ENCODE peak calls at places on chromosomes 13 and 19, in ten cellular contexts. T is uterus, E is RWPE1, D is cardiac fibroblast, X is psoas muscle, H is progenitor cell of endocrine pancreas, I is HL-60, M is H9, S is adrenal gland, J is neural progenitor cell. O is an unnamed sample.

GRCh38 chr13:97388385-97388784 is 45.6 kb upstream of the RAP2A start:
- DNase-seq in T (no peak), E (no peak), H (no peak), S (no peak), M (no peak), J (no peak), I (no peak), D (no peak), X (no peak), O (no peak)

GRCh38 chr19:18961767-18962423 is 20.9 kb upstream of the HOMER3 start:
- DNase-seq in E (no peak), I (no peak), T (no peak), D (no peak), M (peak), J (peak), S (no peak), X (no peak), H (peak), O (no peak)

GRCh38 chr19:10848208-10848843 is at the start of gene C19orf38:
- DNase-seq in J (no peak), X (no peak), I (no peak), E (no peak), T (no peak), D (peak), M (no peak), S (no peak), H (no peak), O (no peak)

GRCh38 chr19:21023901-21024300 is 3.4 kb downstream of the ZNF430 start:
- DNase-seq in X (no peak), H (no peak), M (no peak), I (no peak), D (peak), T (no peak), J (no peak), E (peak), S (no peak), O (peak)

GRCh38 chr13:32426191-32426980 is 1.5 kb downstream of the N4BP2L1 start:
- DNase-seq in I (peak), S (no peak), X (no peak), H (no peak), M (no peak), J (no peak), E (no peak), D (no peak), T (no peak), O (no peak)

GRCh38 chr13:75666646-75667351 is 30.7 kb downstream of the LMO7 start:
- DNase-seq in J (no peak), H (no peak), X (no peak), D (peak), E (peak), T (no peak), M (no peak), S (no peak), I (no peak), O (peak)

GRCh38 chr19:15137777-15138176 is 30.6 kb downstream of the SYDE1 start:
- DNase-seq in M (no peak), I (no peak), E (no peak), J (no peak), X (no peak), T (no peak), D (no peak), S (no peak), H (no peak), O (no peak)

GRCh38 chr19:8307400-8307964 is 676 bp downstream of the CD320 start:
- DNase-seq in H (peak), E (no peak), I (no peak), T (no peak), M (no peak), S (peak), J (peak), D (no peak), X (no peak), O (no peak)

DNA sequence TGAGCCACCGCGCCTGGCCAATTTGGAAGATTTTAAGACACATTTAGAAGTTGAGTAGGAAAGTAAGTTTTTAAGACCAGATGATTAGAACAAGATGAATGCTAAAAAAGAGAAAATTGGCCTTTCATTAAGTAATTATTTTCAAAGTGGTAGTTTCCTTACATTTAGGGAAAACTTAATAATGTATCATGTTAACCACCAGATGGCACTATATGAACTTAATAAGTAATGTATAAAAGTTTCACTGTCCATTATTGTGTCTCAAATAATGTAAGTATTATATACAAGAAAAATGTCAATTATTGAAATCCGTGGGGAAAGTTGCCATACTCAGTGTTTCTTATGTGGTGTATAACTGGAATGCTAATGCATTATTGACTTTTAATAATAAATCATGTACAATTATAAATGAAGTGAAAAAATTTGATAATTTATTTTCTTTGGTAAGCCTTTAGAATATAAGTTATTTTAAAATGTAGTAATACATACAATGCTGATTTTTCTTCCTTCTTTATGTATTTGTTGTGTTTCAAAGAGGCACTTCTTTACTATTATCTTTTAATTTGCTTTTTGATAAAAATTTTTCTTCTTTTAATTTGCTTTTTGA is 29.2 kb downstream of the COG6 start:
- DNase-seq in H (no peak), J (peak), E (peak), T (no peak), X (no peak), D (peak), S (no peak), M (no peak), I (no peak), O (peak)
- TF ChIP-seq CTCF in H (peak), J (peak), E (peak), T (peak), X (peak), D (no peak), S (no peak), M (peak), I (no peak), O (no peak)

DNA sequence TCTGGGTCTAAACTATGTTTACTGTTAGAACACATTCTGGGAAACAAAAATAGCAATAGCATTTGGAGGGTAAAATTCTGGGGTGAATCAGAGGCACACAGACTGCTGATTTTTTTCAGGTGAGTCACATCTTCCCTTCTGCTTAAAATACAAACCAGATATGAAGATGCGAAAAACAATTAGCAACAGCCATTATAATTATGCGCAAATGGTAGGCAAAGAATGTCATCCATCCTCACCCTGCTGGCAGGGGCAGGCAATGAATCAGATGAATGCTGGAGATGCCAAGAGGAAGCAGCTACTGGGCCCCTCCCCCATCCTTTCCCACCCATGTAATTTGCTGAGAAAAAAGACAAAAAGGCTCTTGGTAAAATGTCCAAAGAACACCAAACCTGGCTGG is 282.9 kb downstream of the KLF5 start:
- DNase-seq in S (no peak), X (no peak), T (no peak), E (peak), J (no peak), M (peak), D (peak), I (no peak), H (no peak), O (peak)
- TF ChIP-seq CTCF in S (no peak), X (no peak), T (no peak), E (no peak), J (no peak), M (no peak), D (peak), I (no peak), H (no peak), O (no peak)

GRCh38 chr13:36509369-36509768 is 77.1 kb downstream of the CCNA1 start:
- DNase-seq in X (no peak), T (no peak), M (peak), H (no peak), J (peak), D (no peak), I (no peak), E (no peak), S (no peak), O (no peak)
- TF ChIP-seq CTCF in X (no peak), T (no peak), M (peak), H (peak), J (peak), D (peak), I (no peak), E (no peak), S (no peak), O (no peak)

DNA sequence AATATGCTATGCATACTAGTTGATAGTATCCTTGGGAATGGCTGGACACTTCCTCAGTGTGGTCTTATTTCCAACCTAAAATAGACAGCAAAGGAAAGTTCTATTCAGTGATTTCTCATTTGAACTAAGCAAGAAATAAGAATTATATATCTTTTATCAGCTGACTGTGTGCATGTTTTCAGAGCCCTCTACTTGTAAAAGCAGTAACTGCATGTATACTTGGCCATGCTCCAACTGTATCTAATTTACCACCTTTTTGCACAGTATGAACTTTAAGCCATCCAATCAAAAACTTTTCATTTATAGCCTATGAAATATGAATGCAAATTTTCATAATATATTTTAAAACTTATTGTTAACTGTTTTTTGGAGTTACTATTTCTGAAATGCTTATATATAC is 136.4 kb upstream of the PCDH9 start:
- DNase-seq in M (no peak), T (no peak), E (no peak), S (no peak), H (no peak), X (no peak), I (no peak), J (no peak), D (peak), O (no peak)
- TF ChIP-seq CTCF in M (peak), T (no peak), E (peak), S (no peak), H (peak), X (no peak), I (no peak), J (no peak), D (peak), O (peak)

O was measured in astrocyte.